ENCODE peak calls at places on chromosomes 5 and 9, in seven cellular contexts. One of them, this sample, is unnamed.

GRCh38 chr5:1908931-1909330 is 26.2 kb upstream of the IRX4 start:
- DNase-seq in C1 segment of cervical spinal cord: no peak
- DNase-seq in Peyer's patch: peak; percentile 23
- DNase-seq in activated CD4-positive, CD25-positive, alpha-beta regulatory T cell: no peak
- DNase-seq in activated naive CD4-positive, alpha-beta T cell treated with anti-CD3 and anti-CD28 coated beads for 36 hours: no peak
- DNase-seq in left kidney: no peak
- DNase-seq in Daoy: no peak
- DNase-seq in this sample: no peak

GRCh38 chr5:122311888-122312669 is at the start of gene SNCAIP:
- DNase-seq in activated CD4-positive, CD25-positive, alpha-beta regulatory T cell: no peak
- DNase-seq in Daoy: peak; percentile 77
- DNase-seq in C1 segment of cervical spinal cord: no peak
- DNase-seq in left kidney: peak; percentile 86
- DNase-seq in activated naive CD4-positive, alpha-beta T cell treated with anti-CD3 and anti-CD28 coated beads for 36 hours: no peak
- DNase-seq in Peyer's patch: peak; percentile 50
- DNase-seq in this sample: peak; percentile 27

GRCh38 chr5:103119067-103119764 is 722 bp downstream of the GIN1 start:
- DNase-seq in activated naive CD4-positive, alpha-beta T cell treated with anti-CD3 and anti-CD28 coated beads for 36 hours: no peak
- DNase-seq in left kidney: no peak
- DNase-seq in C1 segment of cervical spinal cord: no peak
- DNase-seq in Daoy: no peak
- DNase-seq in activated CD4-positive, CD25-positive, alpha-beta regulatory T cell: no peak
- DNase-seq in Peyer's patch: no peak
- DNase-seq in this sample: no peak

GRCh38 chr9:118991366-118992285 is 377.6 kb downstream of the BRINP1 start:
- DNase-seq in Daoy: no peak
- DNase-seq in activated CD4-positive, CD25-positive, alpha-beta regulatory T cell: no peak
- DNase-seq in Peyer's patch: no peak
- DNase-seq in left kidney: no peak
- DNase-seq in activated naive CD4-positive, alpha-beta T cell treated with anti-CD3 and anti-CD28 coated beads for 36 hours: no peak
- DNase-seq in C1 segment of cervical spinal cord: no peak
- DNase-seq in this sample: no peak

GRCh38 chr5:126970517-126971017 is 59.8 kb downstream of the MARCHF3 start:
- DNase-seq in left kidney: no peak
- DNase-seq in Peyer's patch: no peak
- DNase-seq in C1 segment of cervical spinal cord: no peak
- DNase-seq in Daoy: peak; percentile 61
- DNase-seq in activated CD4-positive, CD25-positive, alpha-beta regulatory T cell: no peak
- DNase-seq in activated naive CD4-positive, alpha-beta T cell treated with anti-CD3 and anti-CD28 coated beads for 36 hours: no peak
- DNase-seq in this sample: no peak

GRCh38 chr5:57494104-57495098 is 11.8 kb upstream of the ACTBL2 start:
- DNase-seq in left kidney: no peak
- DNase-seq in C1 segment of cervical spinal cord: no peak
- DNase-seq in activated naive CD4-positive, alpha-beta T cell treated with anti-CD3 and anti-CD28 coated beads for 36 hours: peak; percentile 80
- DNase-seq in Peyer's patch: peak; percentile 53
- DNase-seq in activated CD4-positive, CD25-positive, alpha-beta regulatory T cell: no peak
- DNase-seq in Daoy: peak; percentile 99
- DNase-seq in this sample: no peak

GRCh38 chr9:93826905-93827544 is 128.1 kb downstream of the BARX1 start:
- DNase-seq in activated CD4-positive, CD25-positive, alpha-beta regulatory T cell: no peak
- DNase-seq in left kidney: no peak
- DNase-seq in activated naive CD4-positive, alpha-beta T cell treated with anti-CD3 and anti-CD28 coated beads for 36 hours: no peak
- DNase-seq in C1 segment of cervical spinal cord: no peak
- DNase-seq in Peyer's patch: no peak
- DNase-seq in Daoy: no peak
- DNase-seq in this sample: no peak

GRCh38 chr9:34559616-34560546 is 29.6 kb downstream of the CNTFR start:
- DNase-seq in activated naive CD4-positive, alpha-beta T cell treated with anti-CD3 and anti-CD28 coated beads for 36 hours: no peak
- DNase-seq in Daoy: peak; percentile 51
- DNase-seq in Peyer's patch: peak; percentile 83
- DNase-seq in activated CD4-positive, CD25-positive, alpha-beta regulatory T cell: no peak
- DNase-seq in left kidney: peak; percentile 97
- DNase-seq in C1 segment of cervical spinal cord: no peak
- DNase-seq in this sample: peak; percentile 47

GRCh38 chr5:76152161-76152560 is 69.0 kb downstream of the SV2C start:
- DNase-seq in Peyer's patch: no peak
- DNase-seq in Daoy: no peak
- DNase-seq in C1 segment of cervical spinal cord: no peak
- DNase-seq in left kidney: no peak
- DNase-seq in activated CD4-positive, CD25-positive, alpha-beta regulatory T cell: no peak
- DNase-seq in activated naive CD4-positive, alpha-beta T cell treated with anti-CD3 and anti-CD28 coated beads for 36 hours: no peak
- DNase-seq in this sample: no peak

GRCh38 chr9:114310471-114311450 is 12.1 kb upstream of the ORM1 start:
- DNase-seq in activated naive CD4-positive, alpha-beta T cell treated with anti-CD3 and anti-CD28 coated beads for 36 hours: no peak
- DNase-seq in left kidney: no peak
- DNase-seq in activated CD4-positive, CD25-positive, alpha-beta regulatory T cell: no peak
- DNase-seq in C1 segment of cervical spinal cord: no peak
- DNase-seq in Peyer's patch: peak; percentile 40
- DNase-seq in Daoy: no peak
- DNase-seq in this sample: no peak

GRCh38 chr5:6135977-6136376 is 242.4 kb downstream of the MED10 start:
- DNase-seq in activated naive CD4-positive, alpha-beta T cell treated with anti-CD3 and anti-CD28 coated beads for 36 hours: no peak
- DNase-seq in left kidney: no peak
- DNase-seq in Daoy: no peak
- DNase-seq in Peyer's patch: no peak
- DNase-seq in C1 segment of cervical spinal cord: no peak
- DNase-seq in activated CD4-positive, CD25-positive, alpha-beta regulatory T cell: no peak
- DNase-seq in this sample: no peak

GRCh38 chr5:31937703-31938102 is 236.4 kb downstream of the GOLPH3 start:
- DNase-seq in activated CD4-positive, CD25-positive, alpha-beta regulatory T cell: no peak
- DNase-seq in left kidney: no peak
- DNase-seq in Peyer's patch: no peak
- DNase-seq in C1 segment of cervical spinal cord: no peak
- DNase-seq in Daoy: no peak
- DNase-seq in activated naive CD4-positive, alpha-beta T cell treated with anti-CD3 and anti-CD28 coated beads for 36 hours: no peak
- DNase-seq in this sample: no peak

GRCh38 chr5:168404366-168404765 is 81.9 kb upstream of the RARS1 start:
- DNase-seq in C1 segment of cervical spinal cord: peak; percentile 23
- DNase-seq in Daoy: peak; percentile 77
- DNase-seq in left kidney: no peak
- DNase-seq in Peyer's patch: no peak
- DNase-seq in activated CD4-positive, CD25-positive, alpha-beta regulatory T cell: no peak
- DNase-seq in activated naive CD4-positive, alpha-beta T cell treated with anti-CD3 and anti-CD28 coated beads for 36 hours: no peak
- DNase-seq in this sample: peak; percentile 37

GRCh38 chr5:6900828-6901227 is 187.6 kb downstream of the TENT4A start:
- DNase-seq in left kidney: peak; percentile 61
- DNase-seq in activated CD4-positive, CD25-positive, alpha-beta regulatory T cell: no peak
- DNase-seq in Peyer's patch: no peak
- DNase-seq in activated naive CD4-positive, alpha-beta T cell treated with anti-CD3 and anti-CD28 coated beads for 36 hours: no peak
- DNase-seq in Daoy: peak; percentile 76
- DNase-seq in C1 segment of cervical spinal cord: no peak
- DNase-seq in this sample: no peak

GRCh38 chr5:73774924-73775323 is 148.9 kb downstream of the ARHGEF28 start:
- DNase-seq in left kidney: no peak
- DNase-seq in activated CD4-positive, CD25-positive, alpha-beta regulatory T cell: no peak
- DNase-seq in activated naive CD4-positive, alpha-beta T cell treated with anti-CD3 and anti-CD28 coated beads for 36 hours: no peak
- DNase-seq in Daoy: no peak
- DNase-seq in Peyer's patch: no peak
- DNase-seq in C1 segment of cervical spinal cord: no peak
- DNase-seq in this sample: no peak

GRCh38 chr5:170419666-170420065 is 30.5 kb upstream of the KCNMB1 start:
- DNase-seq in activated naive CD4-positive, alpha-beta T cell treated with anti-CD3 and anti-CD28 coated beads for 36 hours: no peak
- DNase-seq in left kidney: peak; percentile 86
- DNase-seq in activated CD4-positive, CD25-positive, alpha-beta regulatory T cell: no peak
- DNase-seq in Peyer's patch: no peak
- DNase-seq in Daoy: no peak
- DNase-seq in C1 segment of cervical spinal cord: no peak
- DNase-seq in this sample: no peak

GRCh38 chr9:124222109-124222508 is 35.6 kb upstream of the NEK6 start:
- DNase-seq in Peyer's patch: no peak
- DNase-seq in Daoy: no peak
- DNase-seq in C1 segment of cervical spinal cord: no peak
- DNase-seq in activated naive CD4-positive, alpha-beta T cell treated with anti-CD3 and anti-CD28 coated beads for 36 hours: no peak
- DNase-seq in left kidney: no peak
- DNase-seq in activated CD4-positive, CD25-positive, alpha-beta regulatory T cell: no peak
- DNase-seq in this sample: no peak

GRCh38 chr5:87339986-87340385 is 72.3 kb downstream of the RASA1 start:
- DNase-seq in activated CD4-positive, CD25-positive, alpha-beta regulatory T cell: no peak
- DNase-seq in Peyer's patch: no peak
- DNase-seq in left kidney: no peak
- DNase-seq in activated naive CD4-positive, alpha-beta T cell treated with anti-CD3 and anti-CD28 coated beads for 36 hours: no peak
- DNase-seq in C1 segment of cervical spinal cord: no peak
- DNase-seq in Daoy: no peak
- DNase-seq in this sample: no peak

GRCh38 chr9:2085719-2086515 is 70.8 kb downstream of the SMARCA2 start:
- DNase-seq in activated CD4-positive, CD25-positive, alpha-beta regulatory T cell: no peak
- DNase-seq in C1 segment of cervical spinal cord: no peak
- DNase-seq in Peyer's patch: no peak
- DNase-seq in left kidney: no peak
- DNase-seq in activated naive CD4-positive, alpha-beta T cell treated with anti-CD3 and anti-CD28 coated beads for 36 hours: no peak
- DNase-seq in Daoy: no peak
- DNase-seq in this sample: no peak